ENCODE peak calls at places on chromosome 13, in four cellular contexts. V is AML-193, S is progenitor cell of endocrine pancreas, O is SW 1271. B is an unnamed sample.

GRCh38 chr13:30081331-30081730 is 226.0 kb downstream of the KATNAL1 start:
- DNase-seq in V (no peak), S (no peak), O (no peak), B (no peak)

GRCh38 chr13:111565400-111565799 is 245.0 kb downstream of the TEX29 start:
- DNase-seq in V (no peak), S (no peak), O (no peak), B (no peak)

GRCh38 chr13:113557013-113557412 is 27.5 kb upstream of the TFDP1 start:
- DNase-seq in V (no peak), S (no peak), O (no peak), B (no peak)

GRCh38 chr13:44969858-44970484 is 19.3 kb downstream of the NUFIP1 start:
- DNase-seq in V (peak; percentile 77), S (no peak), O (peak; percentile 66), B (no peak)

GRCh38 chr13:33381906-33382305 is 96.4 kb upstream of the STARD13 start:
- DNase-seq in V (no peak), S (no peak), O (no peak), B (no peak)

GRCh38 chr13:93080587-93080986 is 146.0 kb upstream of the GPC6 start:
- DNase-seq in V (no peak), S (no peak), O (no peak), B (no peak)

GRCh38 chr13:111505175-111505777 is 184.8 kb downstream of the TEX29 start:
- DNase-seq in V (peak; percentile 4), S (no peak), O (no peak), B (no peak)

GRCh38 chr13:25687622-25688225 is 315.9 kb downstream of the ATP8A2 start:
- DNase-seq in V (no peak), S (no peak), O (no peak), B (no peak)

GRCh38 chr13:98766120-98766519 is 13.6 kb upstream of the SLC15A1 start:
- DNase-seq in V (no peak), S (no peak), O (no peak), B (no peak)

GRCh38 chr13:33172911-33173310 is 112.6 kb downstream of the STARD13 start:
- DNase-seq in V (no peak), S (no peak), O (no peak), B (no peak)

GRCh38 chr13:59522652-59523051 is 641.1 kb downstream of the DIAPH3 start:
- DNase-seq in V (no peak), S (no peak), O (no peak), B (no peak)

GRCh38 chr13:27696731-27697130 is 75.0 kb downstream of the POLR1D start:
- DNase-seq in V (no peak), S (no peak), O (no peak), B (no peak)

GRCh38 chr13:41859555-41859954 is 101.4 kb downstream of the VWA8 start:
- DNase-seq in V (no peak), S (no peak), O (no peak), B (no peak)

GRCh38 chr13:47858678-47859050 is 142.4 kb downstream of the SUCLA2 start:
- DNase-seq in V (no peak), S (no peak), O (no peak), B (no peak)

GRCh38 chr13:105370011-105370645 is 1165.3 kb downstream of the EFNB2 start:
- DNase-seq in V (no peak), S (no peak), O (no peak), B (no peak)

GRCh38 chr13:110118106-110118505 is 188.9 kb downstream of the COL4A1 start:
- DNase-seq in V (no peak), S (no peak), O (no peak), B (no peak)

GRCh38 chr13:67128148-67128547 is 102.0 kb downstream of the PCDH9 start:
- DNase-seq in V (no peak), S (no peak), O (no peak), B (no peak)

GRCh38 chr13:74919914-74920313 is 562.1 kb downstream of the TBC1D4 start:
- DNase-seq in V (no peak), S (no peak), O (no peak), B (no peak)

B was measured in Panc1.